ENCODE peak calls at places on chromosomes 4 and X, in four cellular contexts. B, A, K and Z are unnamed samples.

GRCh38 chrX:44908198-44908597 is 35.2 kb downstream of the KDM6A start:
- DNase-seq in K (no peak), A (no peak), B (no peak), Z (no peak)

GRCh38 chrX:133229361-133229760 is 11.2 kb upstream of the TFDP3 start:
- DNase-seq in K (peak), B (no peak), A (no peak), Z (no peak)

GRCh38 chr4:96170198-96170597 is 330.3 kb downstream of the PDHA2 start:
- DNase-seq in B (no peak), K (no peak), A (no peak), Z (no peak)

GRCh38 chrX:135974279-135974856 is 580 bp upstream of the MMGT1 start:
- DNase-seq in K (no peak), B (peak), A (peak), Z (peak)

GRCh38 chr4:176654565-176655216 is 138.0 kb downstream of the VEGFC start:
- DNase-seq in K (no peak), A (no peak), B (no peak), Z (no peak)

GRCh38 chr4:17558941-17559708 is 17.9 kb upstream of the LAP3 start:
- DNase-seq in A (no peak), B (no peak), K (no peak), Z (no peak)

GRCh38 chr4:93828332-93828829 is at the start of gene ATOH1:
- DNase-seq in B (no peak), K (peak), A (no peak), Z (no peak)

GRCh38 chr4:176277162-176277904 is 8.3 kb upstream of the ASB5 start:
- DNase-seq in K (peak), B (no peak), A (peak), Z (peak)

GRCh38 chrX:23483396-23483795 is 148.7 kb downstream of the PTCHD1 start:
- DNase-seq in B (no peak), A (no peak), K (no peak), Z (no peak)

GRCh38 chr4:153780876-153781275 is 8.0 kb downstream of the SFRP2 start:
- DNase-seq in K (no peak), A (no peak), B (no peak), Z (no peak)

GRCh38 chrX:101206471-101206870 is 13.1 kb upstream of the DRP2 start:
- DNase-seq in K (peak), A (no peak), B (peak), Z (no peak)

GRCh38 chr4:183396187-183396738 is 48.2 kb upstream of the CDKN2AIP start:
- DNase-seq in A (no peak), B (no peak), K (no peak), Z (no peak)

GRCh38 chr4:7204656-7205387 is 12.5 kb downstream of the SORCS2 start:
- DNase-seq in A (no peak), K (no peak), B (no peak), Z (no peak)

GRCh38 chr4:7785017-7785416 is 154.6 kb downstream of the AFAP1 start:
- DNase-seq in K (peak), A (peak), B (no peak), Z (no peak)

GRCh38 chr4:140641789-140642439 is 73.2 kb upstream of the UCP1 start:
- DNase-seq in B (no peak), A (no peak), K (no peak), Z (no peak)

GRCh38 chr4:34417160-34417559 is 1827.2 kb downstream of the ARAP2 start:
- DNase-seq in A (no peak), K (no peak), B (no peak), Z (no peak)

GRCh38 chr4:3675251-3676115 is 90.7 kb upstream of the ADRA2C start:
- DNase-seq in A (no peak), B (no peak), K (peak), Z (no peak)

GRCh38 chr4:4226606-4227438 is at the start of gene OTOP1:
- DNase-seq in B (no peak), A (no peak), K (no peak), Z (no peak)

GRCh38 chr4:176799653-176800052 is 6.9 kb upstream of the VEGFC start:
- DNase-seq in A (no peak), B (no peak), K (no peak), Z (no peak)